ENCODE peak calls at places on chromosomes 7 and 10, in six cellular contexts. O is LoVo, K is bronchial epithelial cell, A is lower lobe of right lung, Q is T1000, S is germinal center. W is an unnamed sample.

GRCh38 chr7:14073988-14074387 is 84.5 kb upstream of the ETV1 start:
- DNase-seq in O (no peak), K (no peak), Q (no peak), S (no peak), A (no peak), W (no peak)

GRCh38 chr7:78530351-78530750 is 731.8 kb downstream of the PHTF2 start:
- DNase-seq in O (no peak), A (no peak), Q (no peak), S (no peak), K (peak), W (peak)

GRCh38 chr10:119418401-119418800 is 124.1 kb downstream of the RGS10 start:
- DNase-seq in A (no peak), O (no peak), K (no peak), S (no peak), Q (no peak), W (no peak)

GRCh38 chr10:130110236-130111114 is at the start of gene C10orf143:
- DNase-seq in S (peak), A (peak), O (peak), K (peak), Q (peak), W (peak)

GRCh38 chr7:55438765-55439525 is 73.8 kb downstream of the LANCL2 start:
- DNase-seq in O (no peak), K (peak), Q (no peak), A (no peak), S (no peak), W (no peak)

GRCh38 chr10:22606164-22606614 is 108.2 kb downstream of the PIP4K2A start:
- DNase-seq in S (peak), K (no peak), O (no peak), Q (no peak), A (peak), W (peak)

GRCh38 chr7:108808556-108808955 is 238.9 kb downstream of the DNAJB9 start:
- DNase-seq in O (no peak), S (no peak), A (no peak), K (no peak), Q (no peak), W (no peak)

GRCh38 chr10:929965-930364 is 1.5 kb downstream of the LARP4B start:
- DNase-seq in Q (no peak), A (no peak), O (no peak), K (no peak), S (peak), W (no peak)

GRCh38 chr10:102926842-102927241 is 8.7 kb downstream of the CNNM2 start:
- DNase-seq in Q (no peak), K (no peak), S (no peak), O (no peak), A (no peak), W (no peak)

GRCh38 chr10:24947304-24948097 is 4.9 kb downstream of the PRTFDC1 start:
- DNase-seq in S (no peak), A (no peak), O (no peak), K (peak), Q (no peak), W (no peak)

GRCh38 chr10:121754667-121755066 is 156.4 kb upstream of the FGFR2 start:
- DNase-seq in K (peak), S (no peak), A (no peak), O (no peak), Q (no peak), W (no peak)

GRCh38 chr10:3122034-3122433 is 50.5 kb downstream of the PITRM1 start:
- DNase-seq in Q (no peak), S (no peak), K (no peak), A (no peak), O (no peak), W (no peak)